ENCODE peak calls at places on chromosomes 7 and 10, in eight cellular contexts. One of them, this sample, is unnamed.

GRCh38 chr10:59079386-59080226 is 96.8 kb upstream of the PHYHIPL start:
- DNase-seq in IMR-90: peak; percentile 75
- DNase-seq in adipocyte: peak; percentile 82
- DNase-seq in mammary epithelial cell: peak; percentile 46
- DNase-seq in Panc1: no peak
- DNase-seq in left ventricle myocardium inferior: no peak
- DNase-seq in uterus: no peak
- DNase-seq in GM06990: no peak
- DNase-seq in this sample: peak; percentile 25

GRCh38 chr7:47416454-47417121 is 165.3 kb downstream of the TNS3 start:
- DNase-seq in mammary epithelial cell: no peak
- DNase-seq in Panc1: no peak
- DNase-seq in IMR-90: no peak
- DNase-seq in uterus: no peak
- DNase-seq in GM06990: no peak
- DNase-seq in adipocyte: no peak
- DNase-seq in left ventricle myocardium inferior: no peak
- DNase-seq in this sample: no peak

GRCh38 chr10:78319371-78319770 is 285.7 kb downstream of the RPS24 start:
- DNase-seq in uterus: no peak
- DNase-seq in IMR-90: no peak
- DNase-seq in Panc1: no peak
- DNase-seq in GM06990: no peak
- DNase-seq in adipocyte: no peak
- DNase-seq in left ventricle myocardium inferior: no peak
- DNase-seq in mammary epithelial cell: no peak
- DNase-seq in this sample: no peak

GRCh38 chr7:48180981-48181380 is 9.7 kb downstream of the ABCA13 start:
- DNase-seq in Panc1: no peak
- DNase-seq in uterus: no peak
- DNase-seq in left ventricle myocardium inferior: no peak
- DNase-seq in GM06990: no peak
- DNase-seq in mammary epithelial cell: no peak
- DNase-seq in IMR-90: peak; percentile 63
- DNase-seq in adipocyte: peak; percentile 63
- DNase-seq in this sample: peak; percentile 78

GRCh38 chr10:94439275-94439861 is 37.0 kb downstream of the TBC1D12 start:
- DNase-seq in adipocyte: peak; percentile 8
- DNase-seq in left ventricle myocardium inferior: no peak
- DNase-seq in GM06990: no peak
- DNase-seq in Panc1: no peak
- DNase-seq in IMR-90: peak; percentile 3
- DNase-seq in uterus: no peak
- DNase-seq in mammary epithelial cell: peak; percentile 3
- DNase-seq in this sample: no peak

GRCh38 chr7:138396251-138397070 is 63.6 kb upstream of the TRIM24 start:
- DNase-seq in mammary epithelial cell: no peak
- DNase-seq in GM06990: no peak
- DNase-seq in uterus: no peak
- DNase-seq in adipocyte: no peak
- DNase-seq in left ventricle myocardium inferior: no peak
- DNase-seq in IMR-90: no peak
- DNase-seq in Panc1: no peak
- DNase-seq in this sample: no peak

GRCh38 chr10:96478317-96478716 is 35.4 kb downstream of the TLL2 start:
- DNase-seq in IMR-90: no peak
- DNase-seq in left ventricle myocardium inferior: no peak
- DNase-seq in uterus: no peak
- DNase-seq in mammary epithelial cell: no peak
- DNase-seq in GM06990: no peak
- DNase-seq in adipocyte: no peak
- DNase-seq in Panc1: no peak
- DNase-seq in this sample: no peak

GRCh38 chr10:103884681-103885139 is 29.3 kb upstream of the SH3PXD2A start:
- DNase-seq in mammary epithelial cell: peak; percentile 73
- DNase-seq in Panc1: peak; percentile 52
- DNase-seq in IMR-90: peak; percentile 60
- DNase-seq in adipocyte: peak; percentile 81
- DNase-seq in left ventricle myocardium inferior: no peak
- DNase-seq in uterus: peak; percentile 21
- DNase-seq in GM06990: no peak
- DNase-seq in this sample: no peak

GRCh38 chr10:4372601-4373000 is 453.4 kb upstream of the AKR1E2 start:
- DNase-seq in left ventricle myocardium inferior: no peak
- DNase-seq in mammary epithelial cell: no peak
- DNase-seq in IMR-90: peak; percentile 99
- DNase-seq in Panc1: no peak
- DNase-seq in GM06990: no peak
- DNase-seq in uterus: no peak
- DNase-seq in adipocyte: peak; percentile 97
- DNase-seq in this sample: peak; percentile 97

GRCh38 chr7:2523461-2523905 is 3.9 kb downstream of the LFNG start:
- DNase-seq in uterus: no peak
- DNase-seq in left ventricle myocardium inferior: no peak
- DNase-seq in Panc1: no peak
- DNase-seq in mammary epithelial cell: peak; percentile 81
- DNase-seq in GM06990: no peak
- DNase-seq in IMR-90: no peak
- DNase-seq in adipocyte: no peak
- DNase-seq in this sample: no peak

GRCh38 chr7:31171216-31171750 is 119.2 kb downstream of the ADCYAP1R1 start:
- DNase-seq in mammary epithelial cell: no peak
- DNase-seq in IMR-90: no peak
- DNase-seq in adipocyte: no peak
- DNase-seq in Panc1: no peak
- DNase-seq in uterus: no peak
- DNase-seq in left ventricle myocardium inferior: no peak
- DNase-seq in GM06990: no peak
- DNase-seq in this sample: no peak
- H3K36me3 ChIP-seq in mammary epithelial cell: no peaks in the 10 kb centered on the region
- H3K36me3 ChIP-seq in IMR-90: no peaks in the 10 kb centered on the region
- H3K36me3 ChIP-seq in adipocyte: no peaks in the 10 kb centered on the region
- H3K36me3 ChIP-seq in Panc1: no peaks in the 10 kb centered on the region
- H3K36me3 ChIP-seq in uterus: no peaks in the 10 kb centered on the region
- H3K36me3 ChIP-seq in left ventricle myocardium inferior: no peaks in the 10 kb centered on the region
- H3K36me3 ChIP-seq in GM06990: no peaks in the 10 kb centered on the region
- H3K36me3 ChIP-seq in this sample: no peaks in the 10 kb centered on the region

DNA sequence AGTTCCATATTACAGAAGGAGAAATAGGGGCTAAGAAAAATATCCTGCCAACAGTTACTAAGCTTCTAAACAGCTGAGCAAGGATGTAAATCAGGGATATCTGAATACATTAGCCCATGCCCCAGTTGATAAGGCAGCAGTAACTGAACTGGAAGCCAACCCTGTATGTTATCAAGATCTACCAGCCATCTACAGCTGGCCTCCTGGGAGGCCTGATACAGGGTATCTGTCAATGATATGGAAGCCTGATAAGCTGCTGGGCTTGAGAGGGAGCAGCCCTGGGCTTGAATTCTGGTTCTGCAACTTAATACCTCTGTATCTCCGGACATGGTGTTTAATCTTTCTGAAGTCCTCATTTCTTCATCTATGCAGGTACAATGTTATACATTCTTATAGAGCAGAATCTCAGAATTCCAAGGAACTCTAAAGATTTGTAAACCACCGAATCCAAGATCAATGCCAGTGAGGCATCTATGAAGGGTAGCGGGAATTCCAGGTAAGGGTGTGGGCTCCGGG is 37.9 kb upstream of the AFAP1L2 start:
- DNase-seq in Panc1: no peak
- DNase-seq in GM06990: no peak
- DNase-seq in mammary epithelial cell: no peak
- DNase-seq in left ventricle myocardium inferior: no peak
- DNase-seq in uterus: no peak
- DNase-seq in IMR-90: no peak
- DNase-seq in adipocyte: no peak
- DNase-seq in this sample: no peak
- H3K36me3 ChIP-seq in Panc1: peaks cover 37% of the 10 kb centered on the region
- H3K36me3 ChIP-seq in GM06990: peaks cover 3% of the 10 kb centered on the region
- H3K36me3 ChIP-seq in mammary epithelial cell: peaks cover 16% of the 10 kb centered on the region
- H3K36me3 ChIP-seq in left ventricle myocardium inferior: peaks cover 99% of the 10 kb centered on the region
- H3K36me3 ChIP-seq in uterus: no peaks in the 10 kb centered on the region
- H3K36me3 ChIP-seq in IMR-90: no peaks in the 10 kb centered on the region
- H3K36me3 ChIP-seq in adipocyte: peaks cover 41% of the 10 kb centered on the region
- H3K36me3 ChIP-seq in this sample: peaks cover 4% of the 10 kb centered on the region

GRCh38 chr7:99004781-99005500 is 126.6 kb downstream of the TRRAP start:
- DNase-seq in GM06990: no peak
- DNase-seq in left ventricle myocardium inferior: no peak
- DNase-seq in mammary epithelial cell: no peak
- DNase-seq in adipocyte: no peak
- DNase-seq in uterus: no peak
- DNase-seq in IMR-90: no peak
- DNase-seq in Panc1: no peak
- DNase-seq in this sample: no peak

GRCh38 chr7:99006739-99007424 is 128.6 kb downstream of the TRRAP start:
- DNase-seq in GM06990: no peak
- DNase-seq in adipocyte: no peak
- DNase-seq in Panc1: no peak
- DNase-seq in IMR-90: no peak
- DNase-seq in uterus: no peak
- DNase-seq in left ventricle myocardium inferior: no peak
- DNase-seq in mammary epithelial cell: no peak
- DNase-seq in this sample: no peak

GRCh38 chr7:99003419-99003818 is 125.1 kb downstream of the TRRAP start:
- DNase-seq in GM06990: no peak
- DNase-seq in Panc1: no peak
- DNase-seq in IMR-90: no peak
- DNase-seq in adipocyte: no peak
- DNase-seq in left ventricle myocardium inferior: no peak
- DNase-seq in uterus: no peak
- DNase-seq in mammary epithelial cell: no peak
- DNase-seq in this sample: no peak

GRCh38 chr7:99004216-99004615 is 125.9 kb downstream of the TRRAP start:
- DNase-seq in Panc1: no peak
- DNase-seq in GM06990: no peak
- DNase-seq in IMR-90: no peak
- DNase-seq in left ventricle myocardium inferior: no peak
- DNase-seq in mammary epithelial cell: no peak
- DNase-seq in uterus: no peak
- DNase-seq in adipocyte: no peak
- DNase-seq in this sample: no peak

GRCh38 chr7:99005776-99006175 is 127.4 kb downstream of the TRRAP start:
- DNase-seq in GM06990: no peak
- DNase-seq in adipocyte: no peak
- DNase-seq in uterus: no peak
- DNase-seq in left ventricle myocardium inferior: no peak
- DNase-seq in Panc1: no peak
- DNase-seq in mammary epithelial cell: no peak
- DNase-seq in IMR-90: no peak
- DNase-seq in this sample: no peak
- H3K36me3 ChIP-seq in GM06990: peaks cover 33% of the 10 kb centered on the region
- H3K36me3 ChIP-seq in adipocyte: peaks cover 77% of the 10 kb centered on the region
- H3K36me3 ChIP-seq in uterus: no peaks in the 10 kb centered on the region
- H3K36me3 ChIP-seq in left ventricle myocardium inferior: peaks cover 90% of the 10 kb centered on the region
- H3K36me3 ChIP-seq in Panc1: peaks cover 12% of the 10 kb centered on the region
- H3K36me3 ChIP-seq in mammary epithelial cell: peaks cover 19% of the 10 kb centered on the region
- H3K36me3 ChIP-seq in IMR-90: peaks cover 73% of the 10 kb centered on the region
- H3K36me3 ChIP-seq in this sample: peaks cover 27% of the 10 kb centered on the region

GRCh38 chr10:86700851-86701617 is 32.7 kb downstream of the LDB3 start:
- DNase-seq in IMR-90: no peak
- DNase-seq in adipocyte: no peak
- DNase-seq in Panc1: no peak
- DNase-seq in GM06990: no peak
- DNase-seq in uterus: no peak
- DNase-seq in left ventricle myocardium inferior: no peak
- DNase-seq in mammary epithelial cell: no peak
- DNase-seq in this sample: no peak
- H3K36me3 ChIP-seq in IMR-90: no peaks in the 10 kb centered on the region
- H3K36me3 ChIP-seq in adipocyte: no peaks in the 10 kb centered on the region
- H3K36me3 ChIP-seq in Panc1: no peaks in the 10 kb centered on the region
- H3K36me3 ChIP-seq in GM06990: no peaks in the 10 kb centered on the region
- H3K36me3 ChIP-seq in uterus: no peaks in the 10 kb centered on the region
- H3K36me3 ChIP-seq in left ventricle myocardium inferior: peaks cover 54% of the 10 kb centered on the region
- H3K36me3 ChIP-seq in mammary epithelial cell: no peaks in the 10 kb centered on the region
- H3K36me3 ChIP-seq in this sample: no peaks in the 10 kb centered on the region

DNA sequence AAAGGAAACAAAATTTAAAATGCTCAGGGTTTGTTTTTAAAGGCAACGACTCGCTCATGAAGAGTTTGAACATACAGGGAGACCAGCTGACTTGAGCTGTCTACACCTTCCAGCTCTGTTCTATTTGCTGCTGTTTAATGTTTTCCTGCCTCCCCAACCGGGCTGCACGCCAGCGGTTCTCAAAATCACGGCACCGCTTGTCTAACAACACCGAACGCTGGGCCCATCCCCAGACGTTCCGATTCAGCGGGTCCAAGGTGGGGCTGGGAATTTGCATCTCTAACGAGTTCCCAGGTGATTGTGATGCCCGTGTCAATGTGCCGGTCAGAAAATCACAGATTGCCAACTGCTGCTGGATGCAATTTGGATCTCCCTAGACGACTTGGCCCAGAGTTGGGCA is 28.3 kb downstream of the CELF2 start:
- DNase-seq in left ventricle myocardium inferior: peak; percentile 87
- DNase-seq in GM06990: no peak
- DNase-seq in Panc1: no peak
- DNase-seq in mammary epithelial cell: no peak
- DNase-seq in adipocyte: no peak
- DNase-seq in uterus: no peak
- DNase-seq in IMR-90: no peak
- DNase-seq in this sample: no peak
- H3K36me3 ChIP-seq in left ventricle myocardium inferior: no peaks in the 10 kb centered on the region
- H3K36me3 ChIP-seq in GM06990: no peaks in the 10 kb centered on the region
- H3K36me3 ChIP-seq in Panc1: no peaks in the 10 kb centered on the region
- H3K36me3 ChIP-seq in mammary epithelial cell: no peaks in the 10 kb centered on the region
- H3K36me3 ChIP-seq in adipocyte: no peaks in the 10 kb centered on the region
- H3K36me3 ChIP-seq in uterus: no peaks in the 10 kb centered on the region
- H3K36me3 ChIP-seq in IMR-90: no peaks in the 10 kb centered on the region
- H3K36me3 ChIP-seq in this sample: no peaks in the 10 kb centered on the region

GRCh38 chr10:920450-920849 is 11.1 kb downstream of the LARP4B start:
- DNase-seq in mammary epithelial cell: no peak
- DNase-seq in GM06990: no peak
- DNase-seq in left ventricle myocardium inferior: no peak
- DNase-seq in uterus: no peak
- DNase-seq in IMR-90: no peak
- DNase-seq in adipocyte: no peak
- DNase-seq in Panc1: no peak
- DNase-seq in this sample: no peak

GRCh38 chr10:916716-917415 is 14.6 kb downstream of the LARP4B start:
- DNase-seq in Panc1: no peak
- DNase-seq in left ventricle myocardium inferior: no peak
- DNase-seq in GM06990: no peak
- DNase-seq in uterus: no peak
- DNase-seq in mammary epithelial cell: no peak
- DNase-seq in IMR-90: no peak
- DNase-seq in adipocyte: no peak
- DNase-seq in this sample: no peak

GRCh38 chr10:917999-918398 is 13.5 kb downstream of the LARP4B start:
- DNase-seq in mammary epithelial cell: no peak
- DNase-seq in GM06990: no peak
- DNase-seq in left ventricle myocardium inferior: no peak
- DNase-seq in IMR-90: no peak
- DNase-seq in adipocyte: no peak
- DNase-seq in Panc1: no peak
- DNase-seq in uterus: no peak
- DNase-seq in this sample: no peak

GRCh38 chr10:919481-919880 is 12.0 kb downstream of the LARP4B start:
- DNase-seq in mammary epithelial cell: no peak
- DNase-seq in IMR-90: no peak
- DNase-seq in Panc1: no peak
- DNase-seq in adipocyte: no peak
- DNase-seq in left ventricle myocardium inferior: no peak
- DNase-seq in uterus: no peak
- DNase-seq in GM06990: no peak
- DNase-seq in this sample: no peak

GRCh38 chr10:917416-917720 is 14.1 kb downstream of the LARP4B start:
- DNase-seq in uterus: no peak
- DNase-seq in mammary epithelial cell: no peak
- DNase-seq in left ventricle myocardium inferior: no peak
- DNase-seq in Panc1: no peak
- DNase-seq in IMR-90: no peak
- DNase-seq in adipocyte: no peak
- DNase-seq in GM06990: no peak
- DNase-seq in this sample: no peak
- H3K36me3 ChIP-seq in uterus: no peaks in the 10 kb centered on the region
- H3K36me3 ChIP-seq in mammary epithelial cell: no peaks in the 10 kb centered on the region
- H3K36me3 ChIP-seq in left ventricle myocardium inferior: no peaks in the 10 kb centered on the region
- H3K36me3 ChIP-seq in Panc1: no peaks in the 10 kb centered on the region
- H3K36me3 ChIP-seq in IMR-90: peaks cover 2% of the 10 kb centered on the region
- H3K36me3 ChIP-seq in adipocyte: peaks cover 5% of the 10 kb centered on the region
- H3K36me3 ChIP-seq in GM06990: peaks cover 5% of the 10 kb centered on the region
- H3K36me3 ChIP-seq in this sample: peaks cover 3% of the 10 kb centered on the region

This sample was measured in BJ.